ENCODE peak calls at places on chromosomes 4 and X, in eight cellular contexts. L, W, S, G, Y, O, Q and A are unnamed samples.

GRCh38 chr4:15303052-15303641 is 124.7 kb upstream of the C1QTNF7 start:
- DNase-seq in L (no peak), W (no peak), S (no peak), G (no peak), Y (no peak), O (no peak), Q (no peak), A (no peak)

GRCh38 chr4:77110707-77111106 is 34.9 kb upstream of the CCNI start:
- DNase-seq in L (no peak), W (no peak), S (no peak), G (no peak), Y (no peak), O (no peak), Q (no peak), A (no peak)

GRCh38 chrX:17375631-17376380 is 806 bp downstream of the NHS start:
- DNase-seq in L (no peak), W (peak), S (no peak), G (no peak), Y (peak), O (no peak), Q (peak), A (peak)

GRCh38 chrX:129842510-129843208 is 1.0 kb downstream of the ZDHHC9 start:
- DNase-seq in L (no peak), W (peak), S (peak), G (no peak), Y (peak), O (no peak), Q (no peak), A (peak)

GRCh38 chr4:159540501-159540900 is 437.6 kb downstream of the RAPGEF2 start:
- DNase-seq in L (no peak), W (peak), S (no peak), G (no peak), Y (no peak), O (no peak), Q (peak), A (no peak)

GRCh38 chr4:926538-926937 is 5.6 kb downstream of the GAK start:
- DNase-seq in L (no peak), W (no peak), S (no peak), G (no peak), Y (no peak), O (no peak), Q (peak), A (peak)

GRCh38 chrX:112636951-112637541 is 42.7 kb downstream of the LHFPL1 start:
- DNase-seq in L (no peak), W (no peak), S (no peak), G (no peak), Y (no peak), O (no peak), Q (no peak), A (no peak)

GRCh38 chrX:107576841-107577240 is 51.5 kb upstream of the PRPS1 start:
- DNase-seq in L (peak), W (no peak), S (no peak), G (no peak), Y (no peak), O (no peak), Q (no peak), A (no peak)

GRCh38 chrX:44157858-44158257 is 184.7 kb upstream of the NDP start:
- DNase-seq in L (no peak), W (no peak), S (no peak), G (no peak), Y (peak), O (no peak), Q (no peak), A (no peak)

GRCh38 chrX:53990201-53990600 is 54.1 kb downstream of the PHF8 start:
- DNase-seq in L (no peak), W (no peak), S (no peak), G (no peak), Y (no peak), O (no peak), Q (no peak), A (no peak)

GRCh38 chr4:15714616-15715015 is 11.8 kb downstream of the BST1 start:
- DNase-seq in L (no peak), W (peak), S (peak), G (no peak), Y (no peak), O (no peak), Q (no peak), A (no peak)

GRCh38 chr4:83961575-83961974 is 425.7 kb downstream of the GPAT3 start:
- DNase-seq in L (no peak), W (no peak), S (no peak), G (no peak), Y (no peak), O (no peak), Q (no peak), A (no peak)

GRCh38 chr4:52102587-52102986 is 51.5 kb downstream of the SPATA18 start:
- DNase-seq in L (no peak), W (no peak), S (no peak), G (no peak), Y (no peak), O (no peak), Q (no peak), A (no peak)

GRCh38 chrX:71095971-71096701 is 485 bp downstream of the FOXO4 start:
- DNase-seq in L (peak), W (no peak), S (no peak), G (peak), Y (no peak), O (no peak), Q (no peak), A (no peak)

GRCh38 chrX:56783450-56783831 is 54.4 kb downstream of the NBDY start:
- DNase-seq in L (peak), W (peak), S (no peak), G (no peak), Y (peak), O (peak), Q (peak), A (peak)

GRCh38 chr4:111641813-111642579 is 503.3 kb upstream of the FAM241A start:
- DNase-seq in L (peak), W (peak), S (peak), G (no peak), Y (no peak), O (peak), Q (peak), A (peak)

GRCh38 chr4:113967687-113968086 is 11.8 kb downstream of the ARSJ start:
- DNase-seq in L (no peak), W (no peak), S (no peak), G (no peak), Y (no peak), O (no peak), Q (no peak), A (no peak)

GRCh38 chr4:113972781-113973180 is 6.7 kb downstream of the ARSJ start:
- DNase-seq in L (no peak), W (no peak), S (no peak), G (no peak), Y (no peak), O (no peak), Q (no peak), A (no peak)

GRCh38 chr4:113971706-113972360 is 7.6 kb downstream of the ARSJ start:
- DNase-seq in L (no peak), W (no peak), S (no peak), G (no peak), Y (no peak), O (no peak), Q (no peak), A (no peak)

GRCh38 chr4:113968473-113968872 is 11.0 kb downstream of the ARSJ start:
- DNase-seq in L (no peak), W (no peak), S (no peak), G (no peak), Y (no peak), O (no peak), Q (no peak), A (no peak)

GRCh38 chr4:113969935-113970334 is 9.5 kb downstream of the ARSJ start:
- DNase-seq in L (no peak), W (no peak), S (no peak), G (no peak), Y (no peak), O (no peak), Q (no peak), A (no peak)
- H3K27ac ChIP-seq in L (no peak), W (no peak), S (no peak), G (no peak), Y (no peak), O (no peak), Q (no peak), A (no peak)

DNA sequence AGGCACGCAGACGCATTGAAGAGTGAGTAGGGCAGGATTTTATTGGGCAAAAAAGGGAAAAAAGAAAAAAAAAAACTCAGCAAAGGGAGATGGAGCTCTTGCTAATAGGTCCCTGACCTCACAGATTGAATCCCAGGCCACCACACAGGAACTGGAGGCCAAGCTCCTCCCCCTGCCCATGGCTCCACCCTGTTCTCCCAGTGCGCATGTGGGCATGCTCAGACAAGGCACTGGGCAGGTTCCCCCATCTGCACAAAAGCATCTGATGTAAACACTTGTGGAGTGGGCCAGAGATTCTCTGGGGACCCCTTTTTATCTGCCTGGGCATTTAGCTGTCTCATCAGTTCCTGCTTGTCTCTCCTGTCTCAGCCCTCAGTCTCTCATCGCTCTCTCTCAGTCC is 9.5 kb downstream of the FRMD7 start:
- DNase-seq in L (no peak), W (no peak), S (no peak), G (no peak), Y (no peak), O (no peak), Q (peak), A (no peak)
- H3K27ac ChIP-seq in L (no peak), W (no peak), S (no peak), G (no peak), Y (no peak), O (no peak), Q (no peak), A (no peak)

DNA sequence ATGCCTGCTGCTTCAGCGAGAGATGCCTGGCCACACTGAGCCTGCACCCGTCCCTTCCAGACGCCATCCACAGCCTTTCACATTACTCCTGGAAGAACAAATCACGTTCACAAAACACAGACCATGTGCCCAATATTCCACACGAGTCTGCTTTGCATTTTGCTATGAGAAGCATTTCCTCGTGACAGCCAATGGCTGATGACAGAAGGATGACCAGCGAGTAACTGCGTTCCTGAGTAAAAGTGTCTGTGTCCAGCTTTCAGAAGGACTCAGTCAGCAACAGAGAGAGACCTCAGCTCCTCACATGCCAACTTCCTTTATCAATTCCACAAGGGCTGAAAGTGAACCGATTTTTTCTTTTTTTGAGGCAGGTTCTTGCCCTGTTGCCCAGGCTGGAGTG is 19.5 kb downstream of the NAT8L start:
- DNase-seq in L (no peak), W (no peak), S (no peak), G (no peak), Y (no peak), O (no peak), Q (no peak), A (no peak)
- H3K27ac ChIP-seq in L (no peak), W (no peak), S (no peak), G (no peak), Y (no peak), O (no peak), Q (no peak), A (no peak)

GRCh38 chrX:136765957-136766356 is 14.8 kb downstream of the ARHGEF6 start:
- DNase-seq in L (no peak), W (peak), S (no peak), G (no peak), Y (no peak), O (no peak), Q (no peak), A (no peak)
- H3K27ac ChIP-seq in L (peak), W (peak), S (peak), G (no peak), Y (no peak), O (no peak), Q (no peak), A (no peak)

DNA sequence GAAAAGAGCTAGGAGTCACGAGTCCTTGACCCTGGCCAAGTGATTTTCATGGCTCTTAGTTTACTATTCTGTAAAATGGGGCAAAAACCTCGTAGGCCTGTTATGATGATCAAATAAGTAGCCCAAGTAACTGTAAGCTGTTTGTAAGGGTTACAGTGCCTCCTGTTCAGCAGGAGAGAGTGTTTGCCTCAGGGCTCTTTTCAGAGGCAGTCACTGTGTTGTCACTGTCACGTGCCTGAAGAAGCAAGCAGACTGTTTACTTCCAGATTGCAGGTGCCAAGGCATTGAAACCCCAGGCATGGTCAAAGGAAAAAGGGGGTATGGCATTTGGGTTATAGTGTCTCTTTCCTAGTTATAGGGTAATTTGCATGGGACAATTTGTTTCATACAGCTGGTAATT is 4.5 kb downstream of the RAB39B start:
- DNase-seq in L (no peak), W (no peak), S (no peak), G (no peak), Y (no peak), O (no peak), Q (no peak), A (no peak)
- H3K27ac ChIP-seq in L (no peak), W (no peak), S (no peak), G (no peak), Y (no peak), O (no peak), Q (no peak), A (no peak)

DNA sequence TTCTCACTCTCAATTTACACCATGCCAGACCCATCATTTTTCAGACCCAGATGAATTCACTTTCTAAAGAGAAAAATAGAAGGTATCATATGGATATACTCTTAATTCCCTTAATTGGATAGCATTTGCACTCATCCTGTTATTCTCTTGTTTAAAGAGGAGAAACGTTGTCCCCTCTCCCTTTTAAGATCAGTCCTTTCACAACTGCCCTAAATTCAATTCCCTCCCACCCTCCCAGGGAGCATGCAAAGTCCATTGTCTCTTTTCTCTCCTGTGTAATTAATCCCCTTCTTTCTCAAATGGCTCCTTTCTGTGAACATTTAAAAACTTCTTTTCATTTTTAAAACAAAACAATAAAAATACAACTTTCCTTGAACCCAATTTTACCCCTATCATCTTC is 124.7 kb upstream of the TLL1 start:
- DNase-seq in L (no peak), W (no peak), S (no peak), G (no peak), Y (no peak), O (no peak), Q (no peak), A (no peak)
- H3K27ac ChIP-seq in L (no peak), W (no peak), S (no peak), G (no peak), Y (no peak), O (no peak), Q (no peak), A (no peak)

GRCh38 chr4:7068883-7069282 is 1.0 kb upstream of the GRPEL1 start:
- DNase-seq in L (no peak), W (no peak), S (no peak), G (no peak), Y (peak), O (no peak), Q (peak), A (no peak)
- H3K27ac ChIP-seq in L (peak), W (peak), S (peak), G (peak), Y (no peak), O (peak), Q (no peak), A (peak)

GRCh38 chr4:87250294-87250693 is 29.9 kb upstream of the KLHL8 start:
- DNase-seq in L (no peak), W (no peak), S (no peak), G (no peak), Y (no peak), O (no peak), Q (no peak), A (no peak)
- H3K27ac ChIP-seq in L (no peak), W (no peak), S (no peak), G (no peak), Y (no peak), O (no peak), Q (no peak), A (no peak)

GRCh38 chr4:87038837-87039715 is 104.3 kb downstream of the AFF1 start:
- DNase-seq in L (no peak), W (peak), S (peak), G (no peak), Y (peak), O (peak), Q (peak), A (peak)

GRCh38 chr4:87037921-87038320 is 103.1 kb downstream of the AFF1 start:
- DNase-seq in L (no peak), W (no peak), S (no peak), G (no peak), Y (no peak), O (no peak), Q (no peak), A (no peak)

GRCh38 chr4:87034527-87034926 is 99.7 kb downstream of the AFF1 start:
- DNase-seq in L (no peak), W (no peak), S (no peak), G (no peak), Y (no peak), O (no peak), Q (no peak), A (no peak)

GRCh38 chr4:87035881-87036509 is 101.2 kb downstream of the AFF1 start:
- DNase-seq in L (no peak), W (no peak), S (peak), G (no peak), Y (no peak), O (no peak), Q (no peak), A (no peak)

GRCh38 chr4:87036713-87037112 is 101.9 kb downstream of the AFF1 start:
- DNase-seq in L (no peak), W (no peak), S (no peak), G (no peak), Y (no peak), O (no peak), Q (no peak), A (no peak)
- H3K27ac ChIP-seq in L (no peak), W (no peak), S (peak), G (no peak), Y (no peak), O (peak), Q (no peak), A (peak)